ENCODE peak calls at places on chromosomes 11 and 22, in six cellular contexts. One of them, this sample, is unnamed.

GRCh38 chr11:128346808-128347207 is 240.6 kb downstream of the ETS1 start:
- DNase-seq in uterus: no peak
- DNase-seq in left ventricle myocardium inferior: no peak
- DNase-seq in psoas muscle: no peak
- DNase-seq in foreskin fibroblast: no peak
- DNase-seq in aorta: no peak
- DNase-seq in this sample: no peak

GRCh38 chr22:36816635-36817428 is at the start of gene PVALB:
- DNase-seq in uterus: peak; percentile 26
- DNase-seq in aorta: no peak
- DNase-seq in left ventricle myocardium inferior: peak; percentile 22
- DNase-seq in psoas muscle: no peak
- DNase-seq in foreskin fibroblast: peak; percentile 27
- DNase-seq in this sample: no peak

GRCh38 chr22:24028533-24028932 is 17.4 kb downstream of the CABIN1 start:
- DNase-seq in foreskin fibroblast: no peak
- DNase-seq in uterus: no peak
- DNase-seq in psoas muscle: no peak
- DNase-seq in left ventricle myocardium inferior: no peak
- DNase-seq in aorta: no peak
- DNase-seq in this sample: no peak

GRCh38 chr11:70471254-70471653 is 72.9 kb downstream of the CTTN start:
- DNase-seq in left ventricle myocardium inferior: no peak
- DNase-seq in uterus: no peak
- DNase-seq in psoas muscle: no peak
- DNase-seq in aorta: peak; percentile 32
- DNase-seq in foreskin fibroblast: no peak
- DNase-seq in this sample: no peak

GRCh38 chr11:122267602-122268001 is 151.6 kb upstream of the BLID start:
- DNase-seq in foreskin fibroblast: no peak
- DNase-seq in aorta: no peak
- DNase-seq in left ventricle myocardium inferior: no peak
- DNase-seq in psoas muscle: no peak
- DNase-seq in uterus: no peak
- DNase-seq in this sample: no peak

GRCh38 chr11:58912124-58912523 is 27.2 kb upstream of the GLYATL1 start:
- DNase-seq in left ventricle myocardium inferior: no peak
- DNase-seq in psoas muscle: no peak
- DNase-seq in foreskin fibroblast: peak; percentile 32
- DNase-seq in aorta: no peak
- DNase-seq in uterus: no peak
- DNase-seq in this sample: no peak

GRCh38 chr22:25930083-25930482 is 188.1 kb downstream of the MYO18B start:
- DNase-seq in foreskin fibroblast: no peak
- DNase-seq in left ventricle myocardium inferior: no peak
- DNase-seq in psoas muscle: no peak
- DNase-seq in uterus: no peak
- DNase-seq in aorta: no peak
- DNase-seq in this sample: no peak

GRCh38 chr11:45180158-45180887 is 33.9 kb downstream of the PRDM11 start:
- DNase-seq in psoas muscle: peak; percentile 86
- DNase-seq in uterus: peak; percentile 58
- DNase-seq in aorta: peak; percentile 61
- DNase-seq in foreskin fibroblast: peak; percentile 22
- DNase-seq in left ventricle myocardium inferior: peak; percentile 58
- DNase-seq in this sample: peak; percentile 85

GRCh38 chr11:123035831-123036230 is 26.1 kb downstream of the HSPA8 start:
- DNase-seq in psoas muscle: no peak
- DNase-seq in aorta: no peak
- DNase-seq in foreskin fibroblast: no peak
- DNase-seq in left ventricle myocardium inferior: no peak
- DNase-seq in uterus: no peak
- DNase-seq in this sample: no peak

GRCh38 chr22:41561335-41561734 is 525 bp downstream of the CSDC2 start:
- DNase-seq in psoas muscle: no peak
- DNase-seq in aorta: no peak
- DNase-seq in left ventricle myocardium inferior: no peak
- DNase-seq in uterus: no peak
- DNase-seq in foreskin fibroblast: no peak
- DNase-seq in this sample: no peak

GRCh38 chr22:32700186-32700882 is 101.2 kb upstream of the TIMP3 start:
- DNase-seq in psoas muscle: no peak
- DNase-seq in foreskin fibroblast: peak; percentile 77
- DNase-seq in uterus: peak; percentile 23
- DNase-seq in aorta: no peak
- DNase-seq in left ventricle myocardium inferior: no peak
- DNase-seq in this sample: no peak

GRCh38 chr11:2673871-2674471 is 25.8 kb downstream of the KCNQ1OT1 start:
- DNase-seq in left ventricle myocardium inferior: no peak
- DNase-seq in foreskin fibroblast: no peak
- DNase-seq in uterus: no peak
- DNase-seq in psoas muscle: no peak
- DNase-seq in aorta: no peak
- DNase-seq in this sample: no peak

GRCh38 chr22:30416403-30416802 is 9.2 kb upstream of the MTFP1 start:
- DNase-seq in foreskin fibroblast: no peak
- DNase-seq in left ventricle myocardium inferior: no peak
- DNase-seq in aorta: no peak
- DNase-seq in uterus: no peak
- DNase-seq in psoas muscle: no peak
- DNase-seq in this sample: no peak

GRCh38 chr11:60872952-60873524 is 5.7 kb downstream of the ZP1 start:
- DNase-seq in aorta: no peak
- DNase-seq in foreskin fibroblast: peak; percentile 62
- DNase-seq in psoas muscle: peak; percentile 66
- DNase-seq in uterus: no peak
- DNase-seq in left ventricle myocardium inferior: no peak
- DNase-seq in this sample: no peak

GRCh38 chr11:57210731-57211335 is 26.2 kb downstream of the APLNR start:
- DNase-seq in aorta: no peak
- DNase-seq in foreskin fibroblast: no peak
- DNase-seq in uterus: no peak
- DNase-seq in psoas muscle: no peak
- DNase-seq in left ventricle myocardium inferior: no peak
- DNase-seq in this sample: no peak

GRCh38 chr22:49965291-49966040 is 4.9 kb downstream of the PIM3 start:
- DNase-seq in foreskin fibroblast: no peak
- DNase-seq in aorta: peak; percentile 46
- DNase-seq in uterus: peak; percentile 20
- DNase-seq in psoas muscle: peak; percentile 55
- DNase-seq in left ventricle myocardium inferior: peak; percentile 17
- DNase-seq in this sample: peak; percentile 84

GRCh38 chr22:35257002-35257320 is 332 bp upstream of the HMGXB4 start:
- DNase-seq in aorta: no peak
- DNase-seq in psoas muscle: no peak
- DNase-seq in foreskin fibroblast: no peak
- DNase-seq in left ventricle myocardium inferior: no peak
- DNase-seq in uterus: no peak
- DNase-seq in this sample: no peak

GRCh38 chr11:28245131-28245530 is 136.9 kb downstream of the METTL15 start:
- DNase-seq in left ventricle myocardium inferior: no peak
- DNase-seq in psoas muscle: no peak
- DNase-seq in foreskin fibroblast: no peak
- DNase-seq in uterus: no peak
- DNase-seq in aorta: no peak
- DNase-seq in this sample: no peak

GRCh38 chr11:93411705-93412104 is 81.2 kb downstream of the DEUP1 start:
- DNase-seq in foreskin fibroblast: no peak
- DNase-seq in aorta: no peak
- DNase-seq in uterus: no peak
- DNase-seq in psoas muscle: no peak
- DNase-seq in left ventricle myocardium inferior: no peak
- DNase-seq in this sample: no peak

GRCh38 chr11:2213890-2214526 is 42.4 kb upstream of the TH start:
- DNase-seq in aorta: no peak
- DNase-seq in uterus: no peak
- DNase-seq in psoas muscle: peak; percentile 32
- DNase-seq in foreskin fibroblast: no peak
- DNase-seq in left ventricle myocardium inferior: peak; percentile 5
- DNase-seq in this sample: no peak

GRCh38 chr11:111120691-111121090 is 124.8 kb upstream of the POU2AF2 start:
- DNase-seq in aorta: no peak
- DNase-seq in psoas muscle: no peak
- DNase-seq in left ventricle myocardium inferior: no peak
- DNase-seq in foreskin fibroblast: no peak
- DNase-seq in uterus: no peak
- DNase-seq in this sample: no peak

GRCh38 chr11:94654201-94654600 is 87.0 kb downstream of the PIWIL4 start:
- DNase-seq in left ventricle myocardium inferior: no peak
- DNase-seq in uterus: no peak
- DNase-seq in foreskin fibroblast: no peak
- DNase-seq in aorta: no peak
- DNase-seq in psoas muscle: no peak
- DNase-seq in this sample: no peak

GRCh38 chr11:94656968-94657367 is 89.8 kb downstream of the PIWIL4 start:
- DNase-seq in aorta: no peak
- DNase-seq in uterus: no peak
- DNase-seq in left ventricle myocardium inferior: no peak
- DNase-seq in psoas muscle: no peak
- DNase-seq in foreskin fibroblast: no peak
- DNase-seq in this sample: no peak

GRCh38 chr11:94655291-94655690 is 88.1 kb downstream of the PIWIL4 start:
- DNase-seq in aorta: no peak
- DNase-seq in psoas muscle: no peak
- DNase-seq in left ventricle myocardium inferior: no peak
- DNase-seq in uterus: no peak
- DNase-seq in foreskin fibroblast: no peak
- DNase-seq in this sample: no peak

GRCh38 chr11:94657629-94658028 is 90.5 kb downstream of the PIWIL4 start:
- DNase-seq in uterus: no peak
- DNase-seq in foreskin fibroblast: no peak
- DNase-seq in left ventricle myocardium inferior: no peak
- DNase-seq in psoas muscle: no peak
- DNase-seq in aorta: no peak
- DNase-seq in this sample: no peak

DNA sequence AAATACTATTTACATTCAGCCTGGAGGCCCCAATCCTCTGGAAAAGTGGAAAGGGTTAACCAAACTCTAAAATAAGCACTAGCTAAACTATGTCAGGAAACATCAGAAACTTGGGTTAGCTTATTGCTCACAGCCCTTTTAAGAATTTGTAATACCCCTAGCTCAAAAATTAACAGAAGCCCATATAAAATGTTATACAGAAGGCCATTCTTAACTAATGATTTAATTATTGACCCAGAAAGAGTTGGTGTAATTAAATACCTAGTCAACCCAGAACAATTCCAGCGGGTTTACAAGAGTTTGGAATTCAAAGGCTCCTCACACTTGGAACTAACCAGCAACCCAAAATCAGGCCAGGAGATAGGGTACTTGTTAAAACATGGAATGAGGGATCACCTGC is 88.8 kb downstream of the PIWIL4 start:
- DNase-seq in aorta: no peak
- DNase-seq in foreskin fibroblast: no peak
- DNase-seq in left ventricle myocardium inferior: no peak
- DNase-seq in psoas muscle: no peak
- DNase-seq in uterus: no peak
- DNase-seq in this sample: no peak
- H3K4me3 ChIP-seq in aorta: no peak overlapping the region
- H3K4me3 ChIP-seq in foreskin fibroblast: no peak overlapping the region
- H3K4me3 ChIP-seq in left ventricle myocardium inferior: no peak overlapping the region
- H3K4me3 ChIP-seq in psoas muscle: no peak overlapping the region
- H3K4me3 ChIP-seq in uterus: no peak overlapping the region
- H3K4me3 ChIP-seq in this sample: no peak overlapping the region

GRCh38 chr11:133842053-133842452 is 3.3 kb downstream of the SPATA19 start:
- DNase-seq in foreskin fibroblast: no peak
- DNase-seq in psoas muscle: no peak
- DNase-seq in uterus: no peak
- DNase-seq in left ventricle myocardium inferior: no peak
- DNase-seq in aorta: no peak
- DNase-seq in this sample: no peak

GRCh38 chr11:133842730-133843129 is 2.6 kb downstream of the SPATA19 start:
- DNase-seq in foreskin fibroblast: no peak
- DNase-seq in uterus: no peak
- DNase-seq in aorta: no peak
- DNase-seq in psoas muscle: no peak
- DNase-seq in left ventricle myocardium inferior: no peak
- DNase-seq in this sample: no peak

GRCh38 chr11:133844217-133844616 is 1.1 kb downstream of the SPATA19 start:
- DNase-seq in left ventricle myocardium inferior: no peak
- DNase-seq in aorta: no peak
- DNase-seq in foreskin fibroblast: no peak
- DNase-seq in uterus: no peak
- DNase-seq in psoas muscle: no peak
- DNase-seq in this sample: no peak

GRCh38 chr11:133843454-133843987 is 1.8 kb downstream of the SPATA19 start:
- DNase-seq in uterus: no peak
- DNase-seq in psoas muscle: no peak
- DNase-seq in left ventricle myocardium inferior: no peak
- DNase-seq in aorta: no peak
- DNase-seq in foreskin fibroblast: no peak
- DNase-seq in this sample: no peak

GRCh38 chr11:133845413-133845812 is at the start of gene SPATA19:
- DNase-seq in foreskin fibroblast: no peak
- DNase-seq in uterus: no peak
- DNase-seq in psoas muscle: no peak
- DNase-seq in left ventricle myocardium inferior: no peak
- DNase-seq in aorta: no peak
- DNase-seq in this sample: no peak
- H3K4me3 ChIP-seq in foreskin fibroblast: no peak within 1 kb of the TSS
- H3K4me3 ChIP-seq in uterus: no peak within 1 kb of the TSS
- H3K4me3 ChIP-seq in psoas muscle: no peak within 1 kb of the TSS
- H3K4me3 ChIP-seq in left ventricle myocardium inferior: no peak within 1 kb of the TSS
- H3K4me3 ChIP-seq in aorta: no peak within 1 kb of the TSS
- H3K4me3 ChIP-seq in this sample: no peak within 1 kb of the TSS

DNA sequence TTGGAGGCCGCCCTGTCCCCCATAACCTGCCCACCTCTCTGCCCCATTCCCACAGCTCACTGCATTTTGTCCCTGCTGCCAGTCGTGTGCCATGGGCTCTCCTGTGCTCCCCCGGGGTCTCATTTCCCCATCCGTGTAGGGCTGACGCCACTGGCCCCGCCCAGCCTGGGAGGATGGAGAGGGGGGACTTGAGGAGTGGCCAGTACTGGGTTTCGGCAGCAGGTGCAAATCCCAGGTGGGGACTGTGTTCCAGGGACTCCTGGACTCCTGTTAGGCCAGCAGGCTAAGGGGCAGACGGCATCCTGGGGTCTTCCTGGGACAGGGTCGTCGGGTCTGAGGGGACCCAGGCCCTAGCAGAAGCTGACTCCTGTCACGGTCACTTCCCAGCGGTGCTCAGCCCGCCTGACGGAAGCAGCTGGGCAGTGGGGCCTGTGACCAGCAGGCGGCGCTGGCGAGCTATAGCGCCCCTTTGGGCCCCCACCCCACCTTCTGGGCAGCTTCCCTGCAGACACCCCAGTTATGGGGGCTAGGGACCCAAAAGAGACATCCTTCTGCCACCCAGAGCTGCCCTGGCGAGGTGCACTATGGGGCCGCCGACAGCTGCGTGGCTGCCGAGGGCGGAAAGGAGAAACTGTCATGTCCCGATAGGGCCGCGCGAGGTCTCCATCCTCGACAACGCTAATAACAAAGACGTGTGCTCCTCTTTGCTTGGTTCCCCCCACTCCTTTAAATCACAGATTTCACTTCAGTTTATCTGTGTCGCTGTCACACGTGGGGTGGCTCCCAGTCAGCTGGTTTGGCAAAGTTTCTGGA is 979 bp upstream of the MYO7A start:
- DNase-seq in aorta: peak; percentile 68
- DNase-seq in uterus: peak; percentile 67
- DNase-seq in psoas muscle: peak; percentile 76
- DNase-seq in foreskin fibroblast: no peak
- DNase-seq in left ventricle myocardium inferior: peak; percentile 51
- DNase-seq in this sample: peak; percentile 87
- H3K4me3 ChIP-seq in aorta: peak overlapping the region; percentile 8
- H3K4me3 ChIP-seq in uterus: peak overlapping the region; percentile 34
- H3K4me3 ChIP-seq in psoas muscle: peak overlapping the region; percentile 62
- H3K4me3 ChIP-seq in foreskin fibroblast: peak overlapping the region; percentile 48
- H3K4me3 ChIP-seq in left ventricle myocardium inferior: peak overlapping the region; percentile 64
- H3K4me3 ChIP-seq in this sample: peak overlapping the region; percentile 19

GRCh38 chr11:117984471-117984870 is 1.7 kb upstream of the IL10RA start:
- DNase-seq in psoas muscle: no peak
- DNase-seq in left ventricle myocardium inferior: no peak
- DNase-seq in foreskin fibroblast: no peak
- DNase-seq in aorta: no peak
- DNase-seq in uterus: no peak
- DNase-seq in this sample: no peak
- H3K4me3 ChIP-seq in psoas muscle: no peak overlapping the region
- H3K4me3 ChIP-seq in left ventricle myocardium inferior: no peak overlapping the region
- H3K4me3 ChIP-seq in foreskin fibroblast: no peak overlapping the region
- H3K4me3 ChIP-seq in aorta: no peak overlapping the region
- H3K4me3 ChIP-seq in uterus: no peak overlapping the region
- H3K4me3 ChIP-seq in this sample: no peak overlapping the region